ENCODE peak calls at places on chromosomes 11 and 22, in five cellular contexts. One of them, this sample, is unnamed.

GRCh38 chr11:23749762-23750430 is 747.0 kb upstream of the LUZP2 start:
- DNase-seq in uterus: no peak
- DNase-seq in ovary: no peak
- DNase-seq in gastrocnemius medialis: no peak
- DNase-seq in body of pancreas: no peak
- DNase-seq in this sample: no peak

GRCh38 chr11:64364435-64364834 is 5.5 kb downstream of the RPS6KA4 start:
- DNase-seq in gastrocnemius medialis: no peak
- DNase-seq in body of pancreas: no peak
- DNase-seq in uterus: no peak
- DNase-seq in ovary: no peak
- DNase-seq in this sample: no peak

GRCh38 chr11:71383461-71383860 is 64.7 kb downstream of the DHCR7 start:
- DNase-seq in body of pancreas: no peak
- DNase-seq in uterus: no peak
- DNase-seq in ovary: no peak
- DNase-seq in gastrocnemius medialis: no peak
- DNase-seq in this sample: no peak

GRCh38 chr11:84524422-84525051 is 1102.6 kb downstream of the DLG2 start:
- DNase-seq in body of pancreas: no peak
- DNase-seq in gastrocnemius medialis: no peak
- DNase-seq in uterus: no peak
- DNase-seq in ovary: no peak
- DNase-seq in this sample: no peak

GRCh38 chr11:11995601-11996000 is 12.8 kb downstream of the DKK3 start:
- DNase-seq in ovary: no peak
- DNase-seq in gastrocnemius medialis: no peak
- DNase-seq in body of pancreas: no peak
- DNase-seq in uterus: no peak
- DNase-seq in this sample: no peak

GRCh38 chr11:108115495-108116140 is 5.7 kb upstream of the ACAT1 start:
- DNase-seq in gastrocnemius medialis: peak; percentile 64
- DNase-seq in ovary: peak; percentile 91
- DNase-seq in uterus: peak; percentile 88
- DNase-seq in body of pancreas: peak; percentile 95
- DNase-seq in this sample: peak; percentile 97

GRCh38 chr22:22248878-22249277 is 4.3 kb downstream of the VPREB1 start:
- DNase-seq in gastrocnemius medialis: no peak
- DNase-seq in uterus: no peak
- DNase-seq in ovary: no peak
- DNase-seq in body of pancreas: no peak
- DNase-seq in this sample: no peak

GRCh38 chr22:23896523-23897186 is 2.5 kb downstream of the MIF start:
- DNase-seq in ovary: no peak
- DNase-seq in gastrocnemius medialis: no peak
- DNase-seq in body of pancreas: no peak
- DNase-seq in uterus: no peak
- DNase-seq in this sample: no peak

GRCh38 chr22:26610983-26611382 is 6.8 kb downstream of the CRYBB1 start:
- DNase-seq in gastrocnemius medialis: no peak
- DNase-seq in ovary: no peak
- DNase-seq in uterus: no peak
- DNase-seq in body of pancreas: no peak
- DNase-seq in this sample: no peak

GRCh38 chr22:31447337-31447736 is 42.3 kb downstream of the EIF4ENIF1 start:
- DNase-seq in uterus: no peak
- DNase-seq in body of pancreas: no peak
- DNase-seq in ovary: no peak
- DNase-seq in gastrocnemius medialis: no peak
- DNase-seq in this sample: no peak

GRCh38 chr11:66607126-66607834 is 9.2 kb upstream of the RBM14 start:
- DNase-seq in ovary: peak; percentile 86
- DNase-seq in uterus: peak; percentile 67
- DNase-seq in gastrocnemius medialis: no peak
- DNase-seq in body of pancreas: peak; percentile 87
- DNase-seq in this sample: peak; percentile 53

GRCh38 chr22:31139866-31140716 is at the start of gene PLA2G3:
- DNase-seq in gastrocnemius medialis: no peak
- DNase-seq in ovary: peak; percentile 17
- DNase-seq in body of pancreas: no peak
- DNase-seq in uterus: no peak
- DNase-seq in this sample: peak; percentile 37

GRCh38 chr11:117693344-117693743 is 103.7 kb downstream of the DSCAML1 start:
- DNase-seq in gastrocnemius medialis: no peak
- DNase-seq in body of pancreas: no peak
- DNase-seq in uterus: no peak
- DNase-seq in ovary: no peak
- DNase-seq in this sample: no peak

GRCh38 chr11:1691027-1691877 is 5.7 kb upstream of the KRTAP5-6 start:
- DNase-seq in uterus: no peak
- DNase-seq in gastrocnemius medialis: no peak
- DNase-seq in ovary: no peak
- DNase-seq in body of pancreas: no peak
- DNase-seq in this sample: no peak
- H3K4me3 ChIP-seq in uterus: no peak overlapping the region
- H3K4me3 ChIP-seq in gastrocnemius medialis: no peak overlapping the region
- H3K4me3 ChIP-seq in ovary: no peak overlapping the region
- H3K4me3 ChIP-seq in body of pancreas: no peak overlapping the region
- H3K4me3 ChIP-seq in this sample: no peak overlapping the region

GRCh38 chr22:39365406-39365782 is 15.6 kb downstream of the SYNGR1 start:
- DNase-seq in uterus: no peak
- DNase-seq in gastrocnemius medialis: no peak
- DNase-seq in ovary: no peak
- DNase-seq in body of pancreas: no peak
- DNase-seq in this sample: no peak

GRCh38 chr22:39362271-39362670 is 12.5 kb downstream of the SYNGR1 start:
- DNase-seq in ovary: no peak
- DNase-seq in body of pancreas: no peak
- DNase-seq in gastrocnemius medialis: no peak
- DNase-seq in uterus: no peak
- DNase-seq in this sample: no peak

GRCh38 chr22:39364646-39365405 is 15.0 kb downstream of the SYNGR1 start:
- DNase-seq in ovary: no peak
- DNase-seq in gastrocnemius medialis: no peak
- DNase-seq in uterus: no peak
- DNase-seq in body of pancreas: no peak
- DNase-seq in this sample: no peak

GRCh38 chr22:39362932-39363331 is 13.1 kb downstream of the SYNGR1 start:
- DNase-seq in body of pancreas: no peak
- DNase-seq in uterus: no peak
- DNase-seq in ovary: no peak
- DNase-seq in gastrocnemius medialis: no peak
- DNase-seq in this sample: no peak

DNA sequence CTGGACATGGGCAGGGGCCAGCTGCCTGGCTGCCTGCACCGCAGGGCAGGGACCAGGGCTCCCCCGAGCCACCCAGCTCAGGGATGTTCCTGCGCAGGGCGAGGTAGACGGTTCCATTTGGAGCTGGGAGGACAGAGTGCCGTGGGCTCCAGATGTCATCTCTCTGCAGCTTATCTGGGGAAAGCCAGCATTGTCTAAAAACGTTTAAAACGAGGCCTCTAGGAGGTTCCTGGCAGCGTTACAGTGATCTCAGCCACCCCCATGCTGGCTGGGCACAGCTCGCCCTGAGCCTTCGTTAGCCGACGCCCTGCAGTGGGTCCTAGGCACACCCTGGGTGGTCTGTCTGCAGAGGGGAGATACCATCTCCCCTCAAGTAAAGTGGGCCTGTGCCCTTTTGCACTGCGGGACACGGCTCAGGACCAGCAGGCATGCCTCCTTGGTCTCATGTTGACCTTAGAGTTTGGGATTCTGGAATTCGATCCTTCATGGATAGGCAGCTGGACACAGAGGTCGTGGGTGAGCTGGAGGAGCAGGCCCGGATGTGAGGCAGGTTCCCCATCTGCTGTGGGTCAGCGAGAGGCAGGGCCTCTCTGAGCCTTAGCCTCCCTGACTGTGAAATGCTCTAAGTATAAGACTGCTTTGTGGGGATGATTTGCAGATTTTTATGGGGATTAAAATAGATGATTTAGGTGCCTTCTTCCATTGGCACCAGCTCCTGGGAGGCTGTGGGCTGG is 14.1 kb downstream of the SYNGR1 start:
- DNase-seq in gastrocnemius medialis: no peak
- DNase-seq in body of pancreas: no peak
- DNase-seq in uterus: no peak
- DNase-seq in ovary: no peak
- DNase-seq in this sample: no peak
- TF ChIP-seq CTCF in gastrocnemius medialis: no peak
- TF ChIP-seq CTCF in body of pancreas: no peak
- TF ChIP-seq CTCF in uterus: no peak
- TF ChIP-seq CTCF in ovary: no peak
- TF ChIP-seq CTCF in this sample: no peak

DNA sequence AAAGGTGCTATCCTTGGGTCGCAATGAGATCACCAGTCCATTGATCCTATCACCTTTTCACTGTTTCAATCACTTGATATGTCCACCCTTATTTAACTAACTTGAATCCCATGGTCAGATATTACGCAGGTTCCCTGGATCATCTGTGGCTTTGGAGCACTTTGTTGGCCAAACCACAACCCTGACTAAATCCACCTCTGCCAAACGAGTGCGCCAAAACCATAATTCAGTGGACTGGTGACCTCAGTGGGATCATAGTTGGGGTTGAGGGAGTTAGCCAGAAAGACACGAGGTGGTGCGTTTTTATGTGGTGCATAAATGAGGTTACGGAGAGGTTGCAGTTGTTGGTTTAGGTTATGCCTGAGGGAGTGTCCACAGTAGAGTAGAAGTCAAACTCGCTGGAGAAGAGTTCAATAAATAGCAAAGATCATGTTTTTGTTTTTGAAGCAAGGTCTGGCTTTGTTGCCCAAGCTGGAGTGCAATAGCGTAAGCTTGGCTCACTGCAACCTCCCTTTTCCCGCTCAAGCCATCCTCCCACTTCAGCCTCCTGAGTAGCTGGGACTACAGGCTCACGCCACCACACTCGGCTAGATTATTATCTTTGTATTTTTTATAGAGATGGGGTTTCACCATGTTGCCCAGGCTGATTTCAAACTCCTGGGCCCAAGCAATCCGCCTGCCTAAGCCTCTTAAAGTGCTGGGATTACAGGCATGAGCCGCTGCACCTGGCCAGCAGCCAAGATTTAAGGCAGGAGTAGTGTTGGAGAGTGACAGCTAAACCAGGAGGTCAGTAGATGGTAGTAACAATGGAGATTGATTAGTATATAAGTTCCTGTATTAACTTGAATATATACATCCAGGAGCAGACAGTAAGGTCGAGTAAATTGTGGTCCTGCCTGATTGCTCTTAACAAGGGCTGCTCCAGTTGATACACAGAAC is 4.5 kb downstream of the FOXR1 start:
- DNase-seq in uterus: peak; percentile 23
- DNase-seq in ovary: no peak
- DNase-seq in body of pancreas: peak; percentile 19
- DNase-seq in gastrocnemius medialis: no peak
- DNase-seq in this sample: no peak
- TF ChIP-seq POLR2A in uterus: no peak
- TF ChIP-seq POLR2A in ovary: no peak
- TF ChIP-seq POLR2A in body of pancreas: no peak
- TF ChIP-seq POLR2A in gastrocnemius medialis: no peak
- TF ChIP-seq POLR2A in this sample: no peak

DNA sequence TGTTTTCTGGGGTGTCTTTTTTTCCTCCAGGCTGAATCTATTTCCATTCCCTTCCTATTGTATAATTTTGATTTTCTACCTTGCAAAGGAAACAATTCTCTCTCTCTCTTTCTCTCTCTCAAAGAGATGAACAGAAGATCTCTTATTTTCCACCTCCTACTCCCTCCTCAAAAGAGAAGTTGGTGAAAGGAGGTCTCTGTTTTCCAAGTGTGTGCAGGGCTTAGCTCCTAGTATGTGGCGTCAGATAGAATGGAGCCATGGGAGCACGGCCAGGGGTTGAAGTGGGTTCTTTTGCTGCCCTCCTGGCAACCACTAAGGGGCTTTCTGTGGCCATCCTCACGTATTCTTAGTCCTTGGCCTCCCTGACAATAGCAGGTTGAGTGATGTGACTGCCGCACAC is 480 bp downstream of the TRIM34 start:
- DNase-seq in ovary: no peak
- DNase-seq in uterus: no peak
- DNase-seq in gastrocnemius medialis: no peak
- DNase-seq in body of pancreas: no peak
- DNase-seq in this sample: no peak
- H3K4me3 ChIP-seq in ovary: peak overlapping the region; percentile 54
- H3K4me3 ChIP-seq in uterus: peak overlapping the region; percentile 47
- H3K4me3 ChIP-seq in gastrocnemius medialis: peak overlapping the region; percentile 72
- H3K4me3 ChIP-seq in body of pancreas: peak overlapping the region; percentile 76
- H3K4me3 ChIP-seq in this sample: peak overlapping the region; percentile 36